ENCODE peak calls at places on chromosomes 4 and X, in eight cellular contexts. B is lung, V is breast epithelium, Y is H9, J is mammary epithelial cell, R is upper lobe of right lung, N is tibial nerve, F is coronary artery. P is an unnamed sample.

GRCh38 chr4:109675181-109675580 is 28.1 kb downstream of the CASP6 start:
- DNase-seq in B (no peak), V (no peak), Y (no peak), J (no peak), R (no peak), N (no peak), F (no peak), P (no peak)

GRCh38 chrX:134670241-134670811 is 12.1 kb upstream of the PLAC1 start:
- DNase-seq in B (peak), V (peak), Y (no peak), J (peak), R (peak), N (no peak), F (no peak), P (no peak)

GRCh38 chr4:2850966-2851782 is 7.5 kb downstream of the ADD1 start:
- DNase-seq in B (no peak), V (no peak), Y (no peak), J (no peak), R (no peak), N (no peak), F (no peak), P (no peak)

GRCh38 chrX:150688911-150689451 is 4.2 kb upstream of the MTMR1 start:
- DNase-seq in B (no peak), V (no peak), Y (peak), J (peak), R (no peak), N (no peak), F (no peak), P (no peak)

GRCh38 chr4:186644737-186645261 is 78.9 kb downstream of the FAT1 start:
- DNase-seq in B (no peak), V (no peak), Y (no peak), J (no peak), R (no peak), N (no peak), F (no peak), P (no peak)

GRCh38 chr4:142404191-142404611 is 441.9 kb downstream of the INPP4B start:
- DNase-seq in B (no peak), V (no peak), Y (no peak), J (peak), R (no peak), N (no peak), F (no peak), P (no peak)

GRCh38 chr4:8472689-8473197 is 32.2 kb downstream of the TRMT44 start:
- DNase-seq in B (no peak), V (no peak), Y (no peak), J (no peak), R (no peak), N (peak), F (no peak), P (no peak)

GRCh38 chr4:38266616-38267015 is 306.4 kb downstream of the PTTG2 start:
- DNase-seq in B (no peak), V (no peak), Y (no peak), J (peak), R (no peak), N (no peak), F (no peak), P (no peak)

GRCh38 chr4:124389591-124389990 is 322.9 kb downstream of the ANKRD50 start:
- DNase-seq in B (no peak), V (no peak), Y (no peak), J (peak), R (no peak), N (no peak), F (no peak), P (no peak)

GRCh38 chr4:6087669-6088068 is 69.4 kb upstream of the C4orf50 start:
- DNase-seq in B (no peak), V (no peak), Y (peak), J (no peak), R (no peak), N (no peak), F (peak), P (no peak)

GRCh38 chr4:121696140-121696640 is 590 bp downstream of the ANXA5 start:
- DNase-seq in B (peak), V (peak), Y (no peak), J (peak), R (peak), N (peak), F (peak), P (peak)

GRCh38 chrX:119726900-119727555 is 31.4 kb upstream of the SOWAHD start:
- DNase-seq in B (no peak), V (no peak), Y (no peak), J (peak), R (no peak), N (no peak), F (no peak), P (no peak)

GRCh38 chr4:102759835-102760644 is 728 bp downstream of the MANBA start:
- DNase-seq in B (peak), V (no peak), Y (no peak), J (peak), R (no peak), N (peak), F (no peak), P (peak)

GRCh38 chrX:74521961-74522833 is 92.2 kb downstream of the RLIM start:
- DNase-seq in B (no peak), V (no peak), Y (no peak), J (no peak), R (no peak), N (no peak), F (no peak), P (no peak)

GRCh38 chr4:7663075-7663541 is 228.4 kb upstream of the PSAPL1 start:
- DNase-seq in B (no peak), V (no peak), Y (no peak), J (no peak), R (no peak), N (no peak), F (no peak), P (no peak)

GRCh38 chrX:153988493-153988892 is 15.9 kb downstream of the TMEM187 start:
- DNase-seq in B (no peak), V (no peak), Y (no peak), J (no peak), R (no peak), N (no peak), F (no peak), P (no peak)

GRCh38 chr4:54005475-54005874 is 58.9 kb downstream of the CHIC2 start:
- DNase-seq in B (no peak), V (no peak), Y (no peak), J (peak), R (no peak), N (no peak), F (no peak), P (no peak)

GRCh38 chr4:174454815-174455473 is 67.3 kb downstream of the HPGD start:
- DNase-seq in B (no peak), V (no peak), Y (no peak), J (no peak), R (no peak), N (no peak), F (no peak), P (no peak)

GRCh38 chrX:155242300-155242699 is 22.0 kb downstream of the RAB39B start:
- DNase-seq in B (no peak), V (no peak), Y (no peak), J (no peak), R (no peak), N (no peak), F (no peak), P (no peak)

GRCh38 chr4:26179316-26179760 is 141.5 kb upstream of the RBPJ start:
- DNase-seq in B (no peak), V (no peak), Y (no peak), J (no peak), R (no peak), N (no peak), F (no peak), P (peak)

GRCh38 chr4:151163855-151164254 is 64.4 kb downstream of the RPS3A start:
- DNase-seq in B (no peak), V (no peak), Y (no peak), J (no peak), R (no peak), N (no peak), F (no peak), P (no peak)

GRCh38 chr4:66574145-66574978 is 904.1 kb upstream of the EPHA5 start:
- DNase-seq in B (no peak), V (no peak), Y (peak), J (peak), R (no peak), N (no peak), F (no peak), P (no peak)

GRCh38 chr4:4490041-4490440 is 51.8 kb downstream of the STX18 start:
- DNase-seq in B (no peak), V (no peak), Y (no peak), J (no peak), R (no peak), N (no peak), F (no peak), P (no peak)

GRCh38 chr4:16026155-16026761 is 57.6 kb downstream of the PROM1 start:
- DNase-seq in B (no peak), V (no peak), Y (no peak), J (peak), R (no peak), N (peak), F (no peak), P (peak)

GRCh38 chrX:16727637-16728036 is 8.2 kb downstream of the SYAP1 start:
- DNase-seq in B (no peak), V (no peak), Y (no peak), J (no peak), R (no peak), N (no peak), F (no peak), P (no peak)

GRCh38 chr4:145231906-145232700 is 51.7 kb upstream of the OTUD4 start:
- DNase-seq in B (no peak), V (no peak), Y (no peak), J (no peak), R (no peak), N (no peak), F (no peak), P (no peak)

GRCh38 chr4:146916479-146917076 is 29.1 kb downstream of the TTC29 start:
- DNase-seq in B (no peak), V (no peak), Y (no peak), J (peak), R (no peak), N (peak), F (no peak), P (peak)

GRCh38 chr4:152651473-152652060 is 28.2 kb downstream of the TMEM154 start:
- DNase-seq in B (no peak), V (no peak), Y (no peak), J (no peak), R (no peak), N (no peak), F (no peak), P (no peak)

GRCh38 chrX:13662537-13662841 is 9.5 kb downstream of the TCEANC start:
- DNase-seq in B (no peak), V (no peak), Y (no peak), J (no peak), R (no peak), N (peak), F (no peak), P (no peak)

GRCh38 chr4:65367306-65367705 is 303.0 kb downstream of the EPHA5 start:
- DNase-seq in B (no peak), V (no peak), Y (no peak), J (no peak), R (no peak), N (no peak), F (no peak), P (no peak)

GRCh38 chr4:93828332-93828829 is at the start of gene ATOH1:
- DNase-seq in B (no peak), V (no peak), Y (peak), J (peak), R (peak), N (no peak), F (no peak), P (no peak)

GRCh38 chrX:48833531-48834138 is 1.8 kb downstream of the PCSK1N start:
- DNase-seq in B (no peak), V (no peak), Y (no peak), J (no peak), R (no peak), N (no peak), F (no peak), P (no peak)

GRCh38 chr4:120841580-120841979 is 80.9 kb downstream of the PRDM5 start:
- DNase-seq in B (no peak), V (no peak), Y (no peak), J (no peak), R (no peak), N (no peak), F (no peak), P (no peak)

GRCh38 chr4:164997324-164997723 is 19.9 kb upstream of the TRIM61 start:
- DNase-seq in B (no peak), V (no peak), Y (no peak), J (peak), R (no peak), N (no peak), F (no peak), P (no peak)
- TF ChIP-seq CTCF in B (no peak), V (no peak), Y (peak), J (peak), R (no peak), N (no peak), F (no peak), P (peak)

GRCh38 chr4:106898621-106899230 is 137.4 kb downstream of the DKK2 start:
- DNase-seq in B (peak), V (no peak), Y (peak), J (peak), R (no peak), N (peak), F (no peak), P (peak)
- TF ChIP-seq CTCF in B (peak), V (peak), Y (peak), J (peak), R (peak), N (peak), F (peak), P (peak)

GRCh38 chr4:30746735-30747134 is 26.6 kb downstream of the PCDH7 start:
- DNase-seq in B (no peak), V (no peak), Y (no peak), J (no peak), R (no peak), N (no peak), F (no peak), P (no peak)

GRCh38 chr4:30743897-30744296 is 23.7 kb downstream of the PCDH7 start:
- DNase-seq in B (no peak), V (no peak), Y (no peak), J (no peak), R (no peak), N (no peak), F (no peak), P (no peak)

GRCh38 chr4:30744386-30744785 is 24.2 kb downstream of the PCDH7 start:
- DNase-seq in B (no peak), V (no peak), Y (no peak), J (no peak), R (no peak), N (no peak), F (no peak), P (no peak)

DNA sequence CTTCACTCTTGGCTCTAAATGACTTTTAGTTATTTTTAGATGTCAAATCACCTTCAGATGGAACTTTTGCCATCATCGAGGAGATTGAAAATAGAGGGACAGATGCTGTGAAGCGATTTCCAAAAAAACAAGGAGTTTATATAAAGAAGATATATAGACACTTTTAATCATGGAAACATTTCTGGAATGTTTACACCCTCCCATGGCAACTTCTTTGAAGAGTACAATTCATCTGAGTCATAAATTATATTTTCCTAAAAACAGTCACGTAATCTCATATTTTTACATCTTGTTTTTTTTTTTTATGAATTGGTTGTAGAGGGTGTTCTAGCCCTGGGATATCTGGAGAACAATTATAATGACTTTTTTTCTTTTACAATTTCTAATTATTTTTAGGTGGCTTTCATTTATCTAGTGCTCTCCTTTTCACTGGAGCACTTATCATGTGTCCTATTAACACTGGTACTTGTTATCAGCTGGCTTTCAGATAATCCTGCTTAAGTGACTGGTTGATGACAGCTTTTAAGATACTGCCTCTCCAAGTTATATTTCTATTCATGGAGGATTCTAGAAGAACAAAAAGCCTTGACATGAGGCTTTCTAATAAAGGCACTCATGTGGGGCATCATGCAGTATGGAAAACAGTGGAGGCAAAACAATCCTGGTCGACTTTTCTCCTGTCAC is 24.9 kb downstream of the PCDH7 start:
- DNase-seq in B (no peak), V (no peak), Y (no peak), J (no peak), R (no peak), N (no peak), F (no peak), P (no peak)
- TF ChIP-seq CTCF in B (no peak), V (no peak), Y (no peak), J (no peak), R (no peak), N (no peak), F (no peak), P (no peak)

DNA sequence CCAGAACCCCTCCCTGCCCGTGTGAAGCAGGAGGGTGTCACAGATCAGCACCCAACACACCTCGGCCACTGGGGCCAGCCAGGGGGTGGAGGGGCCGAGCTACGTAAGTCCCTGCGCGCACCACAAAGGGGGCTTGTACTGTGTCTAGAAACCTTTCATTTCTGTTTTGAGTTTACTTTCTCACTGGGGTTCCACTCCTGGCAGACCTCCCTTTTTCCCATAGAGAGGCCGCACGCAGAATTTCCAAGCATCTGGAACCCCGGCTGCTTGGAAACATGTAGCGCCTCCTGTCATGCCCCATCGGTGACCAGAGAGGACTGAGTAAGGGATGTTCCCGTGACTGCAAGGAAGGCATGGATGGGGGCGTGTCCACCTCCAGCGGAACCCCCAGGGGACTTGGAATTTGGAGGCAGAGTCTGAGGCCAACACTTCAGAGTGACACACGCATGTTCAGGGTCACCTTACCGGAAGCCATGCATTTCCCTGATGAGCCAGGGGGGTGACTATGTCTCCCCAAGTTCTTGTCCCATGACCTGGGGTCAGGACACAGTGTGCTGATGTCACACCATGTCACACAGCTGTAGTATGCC is 105.4 kb downstream of the DHRSX start:
- DNase-seq in B (no peak), V (no peak), Y (no peak), J (no peak), R (no peak), N (no peak), F (no peak), P (no peak)
- TF ChIP-seq CTCF in B (no peak), V (no peak), Y (no peak), J (no peak), R (no peak), N (no peak), F (no peak), P (no peak)

DNA sequence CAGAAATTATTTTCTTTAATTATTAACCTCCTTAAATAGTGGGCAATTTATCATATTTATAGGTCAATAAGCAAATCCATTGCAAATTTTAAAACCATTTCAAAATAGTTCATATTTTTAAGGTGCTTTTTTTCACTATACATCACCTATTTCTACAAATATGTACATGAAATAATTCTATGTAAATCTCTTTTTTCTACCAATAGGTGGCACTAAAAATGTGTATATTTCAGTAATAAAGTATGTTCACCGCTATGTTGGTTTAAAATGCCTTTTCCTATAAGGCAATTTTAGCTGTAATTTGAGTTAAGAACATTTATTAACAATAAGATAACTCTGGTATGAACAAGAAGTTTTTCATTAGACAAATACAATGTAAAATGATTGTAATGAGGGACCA is 672.2 kb downstream of the KCTD8 start:
- DNase-seq in B (no peak), V (no peak), Y (no peak), J (no peak), R (no peak), N (no peak), F (no peak), P (peak)
- TF ChIP-seq CTCF in B (no peak), V (no peak), Y (peak), J (peak), R (no peak), N (peak), F (no peak), P (peak)

GRCh38 chr4:34422472-34422871 is 1821.8 kb downstream of the ARAP2 start:
- DNase-seq in B (no peak), V (no peak), Y (no peak), J (no peak), R (no peak), N (no peak), F (no peak), P (no peak)
- TF ChIP-seq CTCF in B (no peak), V (no peak), Y (no peak), J (no peak), R (no peak), N (no peak), F (no peak), P (no peak)